ENCODE peak calls at places on chromosomes 16 and 17, in six cellular contexts. One of them, this sample, is unnamed. For H3K36me3, the result is how much of the 10 kb centered on the place peaks cover.

GRCh38 chr17:1270210-1271019 is at the start of gene BHLHA9:
- DNase-seq in CD8-positive, alpha-beta T cell: no peak
- DNase-seq in GM23248: no peak
- DNase-seq in CD4-positive, CD25-positive, alpha-beta regulatory T cell: no peak
- DNase-seq in heart right ventricle: no peak
- DNase-seq in effector memory CD4-positive, alpha-beta T cell: no peak
- DNase-seq in this sample: no peak

GRCh38 chr17:8222380-8222629 is 11.9 kb upstream of the AURKB start:
- DNase-seq in CD8-positive, alpha-beta T cell: no peak
- DNase-seq in GM23248: no peak
- DNase-seq in CD4-positive, CD25-positive, alpha-beta regulatory T cell: no peak
- DNase-seq in heart right ventricle: no peak
- DNase-seq in effector memory CD4-positive, alpha-beta T cell: peak
- DNase-seq in this sample: no peak

GRCh38 chr17:71921726-71922320 is 199.0 kb upstream of the SOX9 start:
- DNase-seq in CD8-positive, alpha-beta T cell: peak
- DNase-seq in GM23248: peak
- DNase-seq in CD4-positive, CD25-positive, alpha-beta regulatory T cell: no peak
- DNase-seq in heart right ventricle: no peak
- DNase-seq in effector memory CD4-positive, alpha-beta T cell: no peak
- DNase-seq in this sample: peak

GRCh38 chr16:46961373-46962353 is 11.8 kb downstream of the DNAJA2 start:
- DNase-seq in CD8-positive, alpha-beta T cell: peak
- DNase-seq in GM23248: peak
- DNase-seq in CD4-positive, CD25-positive, alpha-beta regulatory T cell: no peak
- DNase-seq in heart right ventricle: no peak
- DNase-seq in effector memory CD4-positive, alpha-beta T cell: no peak
- DNase-seq in this sample: no peak

GRCh38 chr17:56913867-56914640 is at the start of gene TRIM25:
- DNase-seq in CD8-positive, alpha-beta T cell: peak
- DNase-seq in GM23248: peak
- DNase-seq in CD4-positive, CD25-positive, alpha-beta regulatory T cell: peak
- DNase-seq in heart right ventricle: peak
- DNase-seq in effector memory CD4-positive, alpha-beta T cell: peak
- DNase-seq in this sample: peak

GRCh38 chr17:20045476-20045875 is 36.3 kb downstream of the SPECC1 start:
- DNase-seq in CD8-positive, alpha-beta T cell: no peak
- DNase-seq in GM23248: no peak
- DNase-seq in CD4-positive, CD25-positive, alpha-beta regulatory T cell: no peak
- DNase-seq in heart right ventricle: no peak
- DNase-seq in effector memory CD4-positive, alpha-beta T cell: no peak
- DNase-seq in this sample: no peak

GRCh38 chr17:43839670-43840101 is 6.7 kb upstream of the MPP3 start:
- DNase-seq in CD8-positive, alpha-beta T cell: no peak
- DNase-seq in GM23248: no peak
- DNase-seq in CD4-positive, CD25-positive, alpha-beta regulatory T cell: no peak
- DNase-seq in heart right ventricle: no peak
- DNase-seq in effector memory CD4-positive, alpha-beta T cell: no peak
- DNase-seq in this sample: no peak

GRCh38 chr17:41793749-41794602 is 7.5 kb upstream of the JUP start:
- DNase-seq in CD8-positive, alpha-beta T cell: no peak
- DNase-seq in GM23248: peak
- DNase-seq in CD4-positive, CD25-positive, alpha-beta regulatory T cell: no peak
- DNase-seq in heart right ventricle: no peak
- DNase-seq in effector memory CD4-positive, alpha-beta T cell: no peak
- DNase-seq in this sample: no peak

GRCh38 chr16:46757339-46758050 is 9.4 kb upstream of the MYLK3 start:
- DNase-seq in CD8-positive, alpha-beta T cell: no peak
- DNase-seq in GM23248: no peak
- DNase-seq in CD4-positive, CD25-positive, alpha-beta regulatory T cell: no peak
- DNase-seq in heart right ventricle: peak
- DNase-seq in effector memory CD4-positive, alpha-beta T cell: no peak
- DNase-seq in this sample: no peak

GRCh38 chr16:64983983-64984382 is 137.9 kb downstream of the CDH11 start:
- DNase-seq in CD8-positive, alpha-beta T cell: no peak
- DNase-seq in GM23248: peak
- DNase-seq in CD4-positive, CD25-positive, alpha-beta regulatory T cell: no peak
- DNase-seq in heart right ventricle: peak
- DNase-seq in effector memory CD4-positive, alpha-beta T cell: no peak
- DNase-seq in this sample: no peak

GRCh38 chr17:61522088-61522487 is 68.9 kb downstream of the NACA2 start:
- DNase-seq in CD8-positive, alpha-beta T cell: no peak
- DNase-seq in GM23248: no peak
- DNase-seq in CD4-positive, CD25-positive, alpha-beta regulatory T cell: no peak
- DNase-seq in heart right ventricle: no peak
- DNase-seq in effector memory CD4-positive, alpha-beta T cell: no peak
- DNase-seq in this sample: no peak

GRCh38 chr17:48723555-48724239 is 712 bp downstream of the PRAC2 start:
- DNase-seq in CD8-positive, alpha-beta T cell: no peak
- DNase-seq in GM23248: no peak
- DNase-seq in CD4-positive, CD25-positive, alpha-beta regulatory T cell: no peak
- DNase-seq in heart right ventricle: no peak
- DNase-seq in effector memory CD4-positive, alpha-beta T cell: no peak
- DNase-seq in this sample: no peak

GRCh38 chr16:49978569-49979326 is 46.3 kb upstream of the CNEP1R1 start:
- DNase-seq in CD8-positive, alpha-beta T cell: no peak
- DNase-seq in GM23248: no peak
- DNase-seq in CD4-positive, CD25-positive, alpha-beta regulatory T cell: no peak
- DNase-seq in heart right ventricle: no peak
- DNase-seq in effector memory CD4-positive, alpha-beta T cell: no peak
- DNase-seq in this sample: no peak

GRCh38 chr17:41434313-41434895 is 6.4 kb downstream of the KRT38 start:
- DNase-seq in CD8-positive, alpha-beta T cell: no peak
- DNase-seq in GM23248: no peak
- DNase-seq in CD4-positive, CD25-positive, alpha-beta regulatory T cell: no peak
- DNase-seq in heart right ventricle: no peak
- DNase-seq in effector memory CD4-positive, alpha-beta T cell: no peak
- DNase-seq in this sample: no peak

GRCh38 chr17:977163-977562 is 2.4 kb downstream of the NXN start:
- DNase-seq in CD8-positive, alpha-beta T cell: no peak
- DNase-seq in GM23248: no peak
- DNase-seq in CD4-positive, CD25-positive, alpha-beta regulatory T cell: no peak
- DNase-seq in heart right ventricle: no peak
- DNase-seq in effector memory CD4-positive, alpha-beta T cell: no peak
- DNase-seq in this sample: no peak

GRCh38 chr16:4922721-4923342 is 14.1 kb downstream of the PPL start:
- DNase-seq in CD8-positive, alpha-beta T cell: no peak
- DNase-seq in GM23248: no peak
- DNase-seq in CD4-positive, CD25-positive, alpha-beta regulatory T cell: no peak
- DNase-seq in heart right ventricle: no peak
- DNase-seq in effector memory CD4-positive, alpha-beta T cell: no peak
- DNase-seq in this sample: no peak

GRCh38 chr17:35740997-35741931 is 9.8 kb downstream of the RASL10B start:
- DNase-seq in CD8-positive, alpha-beta T cell: no peak
- DNase-seq in GM23248: no peak
- DNase-seq in CD4-positive, CD25-positive, alpha-beta regulatory T cell: no peak
- DNase-seq in heart right ventricle: no peak
- DNase-seq in effector memory CD4-positive, alpha-beta T cell: no peak
- DNase-seq in this sample: peak

GRCh38 chr16:52212841-52213240 is 334.1 kb downstream of the TOX3 start:
- DNase-seq in CD8-positive, alpha-beta T cell: no peak
- DNase-seq in GM23248: no peak
- DNase-seq in CD4-positive, CD25-positive, alpha-beta regulatory T cell: no peak
- DNase-seq in heart right ventricle: no peak
- DNase-seq in effector memory CD4-positive, alpha-beta T cell: no peak
- DNase-seq in this sample: no peak

GRCh38 chr17:29723283-29724047 is 100.8 kb upstream of the CORO6 start:
- DNase-seq in CD8-positive, alpha-beta T cell: peak
- DNase-seq in GM23248: no peak
- DNase-seq in CD4-positive, CD25-positive, alpha-beta regulatory T cell: no peak
- DNase-seq in heart right ventricle: no peak
- DNase-seq in effector memory CD4-positive, alpha-beta T cell: no peak
- DNase-seq in this sample: peak

GRCh38 chr17:63537991-63538692 is 12.1 kb upstream of the DCAF7 start:
- DNase-seq in CD8-positive, alpha-beta T cell: no peak
- DNase-seq in GM23248: peak
- DNase-seq in CD4-positive, CD25-positive, alpha-beta regulatory T cell: no peak
- DNase-seq in heart right ventricle: no peak
- DNase-seq in effector memory CD4-positive, alpha-beta T cell: no peak
- DNase-seq in this sample: no peak

GRCh38 chr17:40533896-40534295 is 31.4 kb downstream of the CCR7 start:
- DNase-seq in CD8-positive, alpha-beta T cell: no peak
- DNase-seq in GM23248: no peak
- DNase-seq in CD4-positive, CD25-positive, alpha-beta regulatory T cell: no peak
- DNase-seq in heart right ventricle: no peak
- DNase-seq in effector memory CD4-positive, alpha-beta T cell: no peak
- DNase-seq in this sample: no peak

GRCh38 chr17:40442392-40443195 is 656 bp upstream of the IGFBP4 start:
- DNase-seq in CD8-positive, alpha-beta T cell: no peak
- DNase-seq in GM23248: peak
- DNase-seq in CD4-positive, CD25-positive, alpha-beta regulatory T cell: no peak
- DNase-seq in heart right ventricle: peak
- DNase-seq in effector memory CD4-positive, alpha-beta T cell: no peak
- DNase-seq in this sample: no peak

GRCh38 chr16:78727536-78727935 is 628.1 kb downstream of the WWOX start:
- DNase-seq in CD8-positive, alpha-beta T cell: no peak
- DNase-seq in GM23248: no peak
- DNase-seq in CD4-positive, CD25-positive, alpha-beta regulatory T cell: no peak
- DNase-seq in heart right ventricle: no peak
- DNase-seq in effector memory CD4-positive, alpha-beta T cell: no peak
- DNase-seq in this sample: no peak

GRCh38 chr16:1677942-1678499 is at the start of gene JPT2:
- DNase-seq in CD8-positive, alpha-beta T cell: peak
- DNase-seq in GM23248: peak
- DNase-seq in CD4-positive, CD25-positive, alpha-beta regulatory T cell: peak
- DNase-seq in heart right ventricle: peak
- DNase-seq in effector memory CD4-positive, alpha-beta T cell: peak
- DNase-seq in this sample: peak

GRCh38 chr17:29621751-29622194 is 939 bp downstream of the CORO6 start:
- DNase-seq in CD8-positive, alpha-beta T cell: no peak
- DNase-seq in GM23248: no peak
- DNase-seq in CD4-positive, CD25-positive, alpha-beta regulatory T cell: no peak
- DNase-seq in heart right ventricle: no peak
- DNase-seq in effector memory CD4-positive, alpha-beta T cell: no peak
- DNase-seq in this sample: no peak

GRCh38 chr17:55292094-55292493 is 27.3 kb downstream of the HLF start:
- DNase-seq in CD8-positive, alpha-beta T cell: no peak
- DNase-seq in GM23248: no peak
- DNase-seq in CD4-positive, CD25-positive, alpha-beta regulatory T cell: no peak
- DNase-seq in heart right ventricle: no peak
- DNase-seq in effector memory CD4-positive, alpha-beta T cell: no peak
- DNase-seq in this sample: no peak

GRCh38 chr17:80259642-80260535 is 763 bp upstream of the RNF213 start:
- DNase-seq in CD8-positive, alpha-beta T cell: peak
- DNase-seq in GM23248: peak
- DNase-seq in CD4-positive, CD25-positive, alpha-beta regulatory T cell: peak
- DNase-seq in heart right ventricle: peak
- DNase-seq in effector memory CD4-positive, alpha-beta T cell: peak
- DNase-seq in this sample: peak

GRCh38 chr17:42562845-42563509 is 1.0 kb downstream of the COASY start:
- DNase-seq in CD8-positive, alpha-beta T cell: no peak
- DNase-seq in GM23248: no peak
- DNase-seq in CD4-positive, CD25-positive, alpha-beta regulatory T cell: no peak
- DNase-seq in heart right ventricle: no peak
- DNase-seq in effector memory CD4-positive, alpha-beta T cell: no peak
- DNase-seq in this sample: no peak

GRCh38 chr17:46025510-46025909 is 26.5 kb downstream of the STH start:
- DNase-seq in CD8-positive, alpha-beta T cell: no peak
- DNase-seq in GM23248: no peak
- DNase-seq in CD4-positive, CD25-positive, alpha-beta regulatory T cell: no peak
- DNase-seq in heart right ventricle: no peak
- DNase-seq in effector memory CD4-positive, alpha-beta T cell: no peak
- DNase-seq in this sample: no peak
- H3K36me3 ChIP-seq in CD8-positive, alpha-beta T cell: under half
- H3K36me3 ChIP-seq in GM23248: under half
- H3K36me3 ChIP-seq in CD4-positive, CD25-positive, alpha-beta regulatory T cell: under half
- H3K36me3 ChIP-seq in heart right ventricle: under half
- H3K36me3 ChIP-seq in effector memory CD4-positive, alpha-beta T cell: under half
- H3K36me3 ChIP-seq in this sample: under half

DNA sequence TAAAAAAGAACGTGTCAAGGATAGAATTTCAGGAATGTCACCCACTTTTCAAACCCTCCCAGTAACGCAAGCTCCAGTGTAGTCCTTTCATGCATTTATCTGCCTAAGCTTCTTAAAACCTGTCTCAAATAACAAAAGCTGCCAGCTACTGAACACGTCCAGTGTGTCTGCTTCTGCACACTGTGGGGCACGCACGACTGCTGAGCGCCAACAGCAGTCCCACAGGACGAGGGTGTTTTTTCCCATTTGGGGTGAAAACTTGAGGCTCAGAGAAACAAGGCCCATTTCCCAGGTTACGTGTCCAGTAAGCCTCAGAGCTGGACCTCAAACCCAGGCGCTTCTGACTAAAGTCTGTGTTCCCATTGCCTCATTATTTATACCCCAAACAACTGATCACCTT is 17.2 kb downstream of the NTAN1 start:
- DNase-seq in CD8-positive, alpha-beta T cell: no peak
- DNase-seq in GM23248: no peak
- DNase-seq in CD4-positive, CD25-positive, alpha-beta regulatory T cell: no peak
- DNase-seq in heart right ventricle: no peak
- DNase-seq in effector memory CD4-positive, alpha-beta T cell: no peak
- DNase-seq in this sample: no peak
- H3K36me3 ChIP-seq in CD8-positive, alpha-beta T cell: half or more
- H3K36me3 ChIP-seq in GM23248: half or more
- H3K36me3 ChIP-seq in CD4-positive, CD25-positive, alpha-beta regulatory T cell: half or more
- H3K36me3 ChIP-seq in heart right ventricle: under half
- H3K36me3 ChIP-seq in effector memory CD4-positive, alpha-beta T cell: half or more
- H3K36me3 ChIP-seq in this sample: half or more

GRCh38 chr16:69114976-69115355 is 9.5 kb downstream of the HAS3 start:
- DNase-seq in CD8-positive, alpha-beta T cell: no peak
- DNase-seq in GM23248: no peak
- DNase-seq in CD4-positive, CD25-positive, alpha-beta regulatory T cell: no peak
- DNase-seq in heart right ventricle: no peak
- DNase-seq in effector memory CD4-positive, alpha-beta T cell: no peak
- DNase-seq in this sample: no peak

GRCh38 chr16:69113216-69113615 is 7.8 kb downstream of the HAS3 start:
- DNase-seq in CD8-positive, alpha-beta T cell: no peak
- DNase-seq in GM23248: no peak
- DNase-seq in CD4-positive, CD25-positive, alpha-beta regulatory T cell: no peak
- DNase-seq in heart right ventricle: no peak
- DNase-seq in effector memory CD4-positive, alpha-beta T cell: no peak
- DNase-seq in this sample: no peak

GRCh38 chr16:69114346-69114975 is 9.0 kb downstream of the HAS3 start:
- DNase-seq in CD8-positive, alpha-beta T cell: no peak
- DNase-seq in GM23248: no peak
- DNase-seq in CD4-positive, CD25-positive, alpha-beta regulatory T cell: no peak
- DNase-seq in heart right ventricle: no peak
- DNase-seq in effector memory CD4-positive, alpha-beta T cell: no peak
- DNase-seq in this sample: no peak

GRCh38 chr16:69116911-69117310 is 11.5 kb downstream of the HAS3 start:
- DNase-seq in CD8-positive, alpha-beta T cell: no peak
- DNase-seq in GM23248: no peak
- DNase-seq in CD4-positive, CD25-positive, alpha-beta regulatory T cell: no peak
- DNase-seq in heart right ventricle: no peak
- DNase-seq in effector memory CD4-positive, alpha-beta T cell: no peak
- DNase-seq in this sample: no peak

GRCh38 chr16:69115361-69115760 is 9.9 kb downstream of the HAS3 start:
- DNase-seq in CD8-positive, alpha-beta T cell: no peak
- DNase-seq in GM23248: no peak
- DNase-seq in CD4-positive, CD25-positive, alpha-beta regulatory T cell: no peak
- DNase-seq in heart right ventricle: no peak
- DNase-seq in effector memory CD4-positive, alpha-beta T cell: no peak
- DNase-seq in this sample: no peak
- H3K36me3 ChIP-seq in CD8-positive, alpha-beta T cell: under half
- H3K36me3 ChIP-seq in GM23248: under half
- H3K36me3 ChIP-seq in CD4-positive, CD25-positive, alpha-beta regulatory T cell: half or more
- H3K36me3 ChIP-seq in heart right ventricle: under half
- H3K36me3 ChIP-seq in effector memory CD4-positive, alpha-beta T cell: under half
- H3K36me3 ChIP-seq in this sample: under half

GRCh38 chr17:73768691-73769090 is 124.4 kb upstream of the SDK2 start:
- DNase-seq in CD8-positive, alpha-beta T cell: no peak
- DNase-seq in GM23248: no peak
- DNase-seq in CD4-positive, CD25-positive, alpha-beta regulatory T cell: no peak
- DNase-seq in heart right ventricle: no peak
- DNase-seq in effector memory CD4-positive, alpha-beta T cell: no peak
- DNase-seq in this sample: no peak
- H3K36me3 ChIP-seq in CD8-positive, alpha-beta T cell: under half
- H3K36me3 ChIP-seq in GM23248: under half
- H3K36me3 ChIP-seq in CD4-positive, CD25-positive, alpha-beta regulatory T cell: under half
- H3K36me3 ChIP-seq in heart right ventricle: under half
- H3K36me3 ChIP-seq in effector memory CD4-positive, alpha-beta T cell: under half
- H3K36me3 ChIP-seq in this sample: under half